ENCODE peak calls at places on chromosomes 16 and 17, in ten cellular contexts. G is tibial artery, T is H54, K is NCI-H2029 treated with DMSO at 0.1 percent for 48 hours, J is AG08395, I is NCI-H460, F is WTC11, D is fibroblast of pulmonary artery, V is activated gamma-delta T cell treated with Interleukin-2 at 50 U/mL for 16 hours, E is iris pigment epithelial cell. M is an unnamed sample.

GRCh38 chr17:77687417-77687816 is 271.1 kb upstream of the TNRC6C start:
- DNase-seq in I (no peak), T (no peak), E (no peak), F (no peak), V (no peak), J (no peak), G (peak), D (no peak), K (no peak), M (no peak)

GRCh38 chr16:1312459-1312801 is 3.0 kb downstream of the UBE2I start:
- DNase-seq in I (no peak), E (no peak), T (no peak), F (no peak), K (no peak), V (no peak), G (no peak), D (no peak), J (no peak), M (no peak)

GRCh38 chr16:18834873-18835272 is 33.5 kb upstream of the ARL6IP1 start:
- DNase-seq in I (no peak), G (no peak), K (no peak), V (no peak), F (no peak), T (no peak), D (peak), E (no peak), J (no peak), M (peak)

GRCh38 chr17:7748098-7748775 is 30.7 kb downstream of the DNAH2 start:
- DNase-seq in V (no peak), G (no peak), F (no peak), I (no peak), J (no peak), T (no peak), E (peak), K (no peak), D (peak), M (no peak)

GRCh38 chr17:36123431-36123830 is 19.8 kb downstream of the CCL4 start:
- DNase-seq in E (no peak), I (no peak), K (no peak), G (no peak), D (no peak), F (no peak), T (no peak), V (no peak), J (no peak), M (no peak)

GRCh38 chr16:1674306-1674705 is 3.8 kb upstream of the JPT2 start:
- DNase-seq in V (no peak), E (no peak), I (no peak), K (no peak), T (no peak), G (no peak), J (no peak), F (no peak), D (no peak), M (no peak)

GRCh38 chr17:65535777-65536572 is 25.5 kb downstream of the AXIN2 start:
- DNase-seq in J (peak), I (no peak), G (no peak), V (no peak), E (no peak), D (no peak), K (no peak), T (no peak), F (no peak), M (no peak)

GRCh38 chr16:87603684-87604571 is 1.6 kb downstream of the JPH3 start:
- DNase-seq in V (no peak), K (no peak), E (no peak), J (no peak), G (no peak), F (peak), D (no peak), T (no peak), I (no peak), M (no peak)

GRCh38 chr17:4208228-4208627 is 55.6 kb downstream of the ANKFY1 start:
- DNase-seq in F (no peak), G (peak), J (peak), V (no peak), E (no peak), D (no peak), K (no peak), I (no peak), T (no peak), M (no peak)

GRCh38 chr16:65832269-65832668 is 534.2 kb upstream of the CDH5 start:
- DNase-seq in T (no peak), D (no peak), V (no peak), F (no peak), E (no peak), I (no peak), G (no peak), J (no peak), K (no peak), M (no peak)

GRCh38 chr16:2252806-2253148 is 1.4 kb upstream of the ECI1 start:
- DNase-seq in E (no peak), F (no peak), T (no peak), I (no peak), V (no peak), G (no peak), J (no peak), D (no peak), K (no peak), M (no peak)

GRCh38 chr16:23539984-23540816 is 16.9 kb downstream of the EARS2 start:
- DNase-seq in D (no peak), G (no peak), V (no peak), T (no peak), I (no peak), K (peak), J (no peak), E (no peak), F (no peak), M (no peak)

GRCh38 chr16:396605-397004 is 394 bp upstream of the NME4 start:
- DNase-seq in F (peak), D (peak), V (no peak), K (no peak), I (peak), G (peak), J (peak), E (peak), T (peak), M (no peak)

GRCh38 chr16:72962347-72962746 is 85.6 kb downstream of the ZFHX3 start:
- DNase-seq in V (no peak), G (peak), E (no peak), D (no peak), K (no peak), I (no peak), J (no peak), F (no peak), T (no peak), M (no peak)

GRCh38 chr17:55458977-55459376 is 37.3 kb upstream of the MMD start:
- DNase-seq in F (no peak), V (no peak), D (peak), E (peak), G (no peak), J (peak), K (no peak), I (no peak), T (peak), M (no peak)

M was measured in small intestine.